ENCODE peak calls at places on chromosomes 1 and 21, in eight cellular contexts. Y is CD8-positive, alpha-beta memory T cell; Z is PC-3; S is ovary; H is Peyer's patch; E is CD4-positive, alpha-beta T cell; O is DND-41; J is mesenchymal stem cell. T is an unnamed sample.

GRCh38 chr1:98179159-98179558 is 258.3 kb upstream of the DPYD start:
- DNase-seq in Y (no peak), Z (no peak), S (no peak), H (no peak), E (no peak), O (no peak), J (no peak), T (no peak)

GRCh38 chr1:109980324-109981127 is 4.0 kb upstream of the AHCYL1 start:
- DNase-seq in Y (no peak), Z (peak), S (no peak), H (peak), E (no peak), O (no peak), J (no peak), T (no peak)

GRCh38 chr1:41666991-41667631 is 182.6 kb upstream of the EDN2 start:
- DNase-seq in Y (no peak), Z (peak), S (no peak), H (peak), E (peak), O (peak), J (no peak), T (peak)

GRCh38 chr1:211132681-211133392 is 1.1 kb downstream of the KCNH1 start:
- DNase-seq in Y (no peak), Z (no peak), S (no peak), H (no peak), E (no peak), O (no peak), J (no peak), T (no peak)

GRCh38 chr1:187763465-187763864 is 934.7 kb downstream of the PLA2G4A start:
- DNase-seq in Y (no peak), Z (no peak), S (no peak), H (no peak), E (no peak), O (no peak), J (no peak), T (no peak)

GRCh38 chr1:20775700-20776099 is 11.4 kb downstream of the HP1BP3 start:
- DNase-seq in Y (no peak), Z (no peak), S (no peak), H (no peak), E (no peak), O (no peak), J (no peak), T (no peak)

GRCh38 chr1:204523605-204524215 is 7.5 kb downstream of the MDM4 start:
- DNase-seq in Y (no peak), Z (peak), S (no peak), H (no peak), E (no peak), O (no peak), J (no peak), T (no peak)

GRCh38 chr1:32915766-32916455 is 14.7 kb upstream of the TMEM54 start:
- DNase-seq in Y (no peak), Z (no peak), S (no peak), H (no peak), E (no peak), O (no peak), J (no peak), T (no peak)

GRCh38 chr1:225450491-225451191 is 22.8 kb upstream of the LBR start:
- DNase-seq in Y (no peak), Z (peak), S (no peak), H (peak), E (no peak), O (no peak), J (no peak), T (no peak)
- H3K27ac ChIP-seq in Y (no peak), Z (peak), S (no peak), H (no peak), E (no peak), O (no peak), J (no peak), T (no peak)

GRCh38 chr21:33185852-33186251 is 43.9 kb upstream of the IFNAR2 start:
- DNase-seq in Y (peak), Z (no peak), S (no peak), H (no peak), E (no peak), O (no peak), J (no peak), T (no peak)
- H3K27ac ChIP-seq in Y (no peak), Z (no peak), S (no peak), H (no peak), E (peak), O (no peak), J (no peak), T (no peak)

GRCh38 chr1:219066631-219067349 is 106.9 kb upstream of the LYPLAL1 start:
- DNase-seq in Y (no peak), Z (peak), S (no peak), H (no peak), E (no peak), O (no peak), J (peak), T (no peak)
- H3K27ac ChIP-seq in Y (no peak), Z (peak), S (no peak), H (no peak), E (no peak), O (no peak), J (no peak), T (no peak)

GRCh38 chr1:94797286-94797685 is 22.9 kb upstream of the SLC44A3 start:
- DNase-seq in Y (no peak), Z (no peak), S (no peak), H (no peak), E (no peak), O (no peak), J (no peak), T (no peak)
- H3K27ac ChIP-seq in Y (no peak), Z (no peak), S (no peak), H (no peak), E (no peak), O (no peak), J (no peak), T (no peak)

GRCh38 chr1:54428838-54429513 is 22.8 kb upstream of the SSBP3 start:
- DNase-seq in Y (no peak), Z (no peak), S (no peak), H (no peak), E (no peak), O (no peak), J (peak), T (no peak)
- H3K27ac ChIP-seq in Y (no peak), Z (no peak), S (no peak), H (no peak), E (no peak), O (no peak), J (no peak), T (no peak)